ENCODE peak calls at places on chromosomes 2 and 18, in ten cellular contexts. One of them, this sample, is unnamed.

GRCh38 chr2:51420521-51420920 is 388.6 kb upstream of the NRXN1 start:
- DNase-seq in hepatocyte: no peak
- DNase-seq in CD8-positive, alpha-beta memory T cell: no peak
- DNase-seq in ovary: no peak
- DNase-seq in left lung: no peak
- DNase-seq in AG09309: no peak
- DNase-seq in effector memory CD8-positive, alpha-beta T cell: no peak
- DNase-seq in neural crest cell: no peak
- DNase-seq in stimulated activated CD4-positive, alpha-beta T cell treated with anti-CD3 and anti-CD28 coated beads, Interleukin-2, amount 100 ng/mL, for 24 hours: no peak
- DNase-seq in T-helper 1 cell: no peak
- DNase-seq in this sample: no peak

GRCh38 chr2:67645280-67646255 is 248.4 kb downstream of the ETAA1 start:
- DNase-seq in hepatocyte: no peak
- DNase-seq in ovary: no peak
- DNase-seq in neural crest cell: no peak
- DNase-seq in CD8-positive, alpha-beta memory T cell: no peak
- DNase-seq in stimulated activated CD4-positive, alpha-beta T cell treated with anti-CD3 and anti-CD28 coated beads, Interleukin-2, amount 100 ng/mL, for 24 hours: no peak
- DNase-seq in effector memory CD8-positive, alpha-beta T cell: no peak
- DNase-seq in AG09309: no peak
- DNase-seq in left lung: no peak
- DNase-seq in T-helper 1 cell: no peak
- DNase-seq in this sample: no peak

GRCh38 chr18:68480196-68480595 is 234.7 kb downstream of the TMX3 start:
- DNase-seq in hepatocyte: no peak
- DNase-seq in ovary: no peak
- DNase-seq in neural crest cell: no peak
- DNase-seq in CD8-positive, alpha-beta memory T cell: no peak
- DNase-seq in T-helper 1 cell: no peak
- DNase-seq in stimulated activated CD4-positive, alpha-beta T cell treated with anti-CD3 and anti-CD28 coated beads, Interleukin-2, amount 100 ng/mL, for 24 hours: no peak
- DNase-seq in effector memory CD8-positive, alpha-beta T cell: no peak
- DNase-seq in AG09309: no peak
- DNase-seq in left lung: no peak
- DNase-seq in this sample: no peak

GRCh38 chr2:158394453-158394852 is 62.1 kb downstream of the CCDC148 start:
- DNase-seq in neural crest cell: no peak
- DNase-seq in stimulated activated CD4-positive, alpha-beta T cell treated with anti-CD3 and anti-CD28 coated beads, Interleukin-2, amount 100 ng/mL, for 24 hours: no peak
- DNase-seq in ovary: no peak
- DNase-seq in T-helper 1 cell: no peak
- DNase-seq in AG09309: no peak
- DNase-seq in left lung: no peak
- DNase-seq in effector memory CD8-positive, alpha-beta T cell: no peak
- DNase-seq in CD8-positive, alpha-beta memory T cell: no peak
- DNase-seq in hepatocyte: peak
- DNase-seq in this sample: no peak

GRCh38 chr18:41752826-41753225 is 202.2 kb upstream of the PIK3C3 start:
- DNase-seq in ovary: no peak
- DNase-seq in effector memory CD8-positive, alpha-beta T cell: no peak
- DNase-seq in stimulated activated CD4-positive, alpha-beta T cell treated with anti-CD3 and anti-CD28 coated beads, Interleukin-2, amount 100 ng/mL, for 24 hours: no peak
- DNase-seq in left lung: no peak
- DNase-seq in hepatocyte: no peak
- DNase-seq in T-helper 1 cell: no peak
- DNase-seq in neural crest cell: no peak
- DNase-seq in CD8-positive, alpha-beta memory T cell: no peak
- DNase-seq in AG09309: no peak
- DNase-seq in this sample: no peak

GRCh38 chr2:202154613-202155281 is 81.7 kb downstream of the KIAA2012 start:
- DNase-seq in AG09309: no peak
- DNase-seq in effector memory CD8-positive, alpha-beta T cell: no peak
- DNase-seq in T-helper 1 cell: no peak
- DNase-seq in hepatocyte: no peak
- DNase-seq in left lung: no peak
- DNase-seq in CD8-positive, alpha-beta memory T cell: no peak
- DNase-seq in stimulated activated CD4-positive, alpha-beta T cell treated with anti-CD3 and anti-CD28 coated beads, Interleukin-2, amount 100 ng/mL, for 24 hours: no peak
- DNase-seq in neural crest cell: no peak
- DNase-seq in ovary: no peak
- DNase-seq in this sample: no peak

GRCh38 chr18:55833543-55833942 is 245.6 kb upstream of the TCF4 start:
- DNase-seq in hepatocyte: peak
- DNase-seq in ovary: no peak
- DNase-seq in AG09309: peak
- DNase-seq in T-helper 1 cell: no peak
- DNase-seq in CD8-positive, alpha-beta memory T cell: no peak
- DNase-seq in effector memory CD8-positive, alpha-beta T cell: no peak
- DNase-seq in stimulated activated CD4-positive, alpha-beta T cell treated with anti-CD3 and anti-CD28 coated beads, Interleukin-2, amount 100 ng/mL, for 24 hours: no peak
- DNase-seq in left lung: no peak
- DNase-seq in neural crest cell: no peak
- DNase-seq in this sample: no peak

GRCh38 chr2:233814436-233814835 is 36.3 kb downstream of the MROH2A start:
- DNase-seq in ovary: no peak
- DNase-seq in effector memory CD8-positive, alpha-beta T cell: no peak
- DNase-seq in left lung: peak
- DNase-seq in hepatocyte: no peak
- DNase-seq in AG09309: no peak
- DNase-seq in neural crest cell: no peak
- DNase-seq in CD8-positive, alpha-beta memory T cell: no peak
- DNase-seq in stimulated activated CD4-positive, alpha-beta T cell treated with anti-CD3 and anti-CD28 coated beads, Interleukin-2, amount 100 ng/mL, for 24 hours: no peak
- DNase-seq in T-helper 1 cell: no peak
- DNase-seq in this sample: peak

GRCh38 chr2:55707751-55708150 is 14.1 kb upstream of the PNPT1 start:
- DNase-seq in hepatocyte: no peak
- DNase-seq in T-helper 1 cell: no peak
- DNase-seq in stimulated activated CD4-positive, alpha-beta T cell treated with anti-CD3 and anti-CD28 coated beads, Interleukin-2, amount 100 ng/mL, for 24 hours: no peak
- DNase-seq in ovary: no peak
- DNase-seq in neural crest cell: no peak
- DNase-seq in AG09309: no peak
- DNase-seq in CD8-positive, alpha-beta memory T cell: no peak
- DNase-seq in left lung: no peak
- DNase-seq in effector memory CD8-positive, alpha-beta T cell: no peak
- DNase-seq in this sample: no peak

GRCh38 chr2:148590613-148591012 is 53.9 kb upstream of the EPC2 start:
- DNase-seq in CD8-positive, alpha-beta memory T cell: no peak
- DNase-seq in AG09309: no peak
- DNase-seq in T-helper 1 cell: no peak
- DNase-seq in left lung: no peak
- DNase-seq in hepatocyte: no peak
- DNase-seq in stimulated activated CD4-positive, alpha-beta T cell treated with anti-CD3 and anti-CD28 coated beads, Interleukin-2, amount 100 ng/mL, for 24 hours: no peak
- DNase-seq in ovary: no peak
- DNase-seq in neural crest cell: no peak
- DNase-seq in effector memory CD8-positive, alpha-beta T cell: no peak
- DNase-seq in this sample: no peak

GRCh38 chr18:75183524-75183923 is 25.4 kb downstream of the PTGR3 start:
- DNase-seq in T-helper 1 cell: no peak
- DNase-seq in ovary: no peak
- DNase-seq in neural crest cell: no peak
- DNase-seq in left lung: no peak
- DNase-seq in CD8-positive, alpha-beta memory T cell: no peak
- DNase-seq in effector memory CD8-positive, alpha-beta T cell: no peak
- DNase-seq in stimulated activated CD4-positive, alpha-beta T cell treated with anti-CD3 and anti-CD28 coated beads, Interleukin-2, amount 100 ng/mL, for 24 hours: no peak
- DNase-seq in hepatocyte: no peak
- DNase-seq in AG09309: no peak
- DNase-seq in this sample: no peak

GRCh38 chr2:169507698-169508097 is 1.8 kb upstream of the KLHL41 start:
- DNase-seq in stimulated activated CD4-positive, alpha-beta T cell treated with anti-CD3 and anti-CD28 coated beads, Interleukin-2, amount 100 ng/mL, for 24 hours: no peak
- DNase-seq in CD8-positive, alpha-beta memory T cell: no peak
- DNase-seq in AG09309: no peak
- DNase-seq in hepatocyte: peak
- DNase-seq in neural crest cell: no peak
- DNase-seq in T-helper 1 cell: no peak
- DNase-seq in left lung: no peak
- DNase-seq in effector memory CD8-positive, alpha-beta T cell: no peak
- DNase-seq in ovary: no peak
- DNase-seq in this sample: no peak

GRCh38 chr2:222088561-222088960 is 210.2 kb downstream of the PAX3 start:
- DNase-seq in stimulated activated CD4-positive, alpha-beta T cell treated with anti-CD3 and anti-CD28 coated beads, Interleukin-2, amount 100 ng/mL, for 24 hours: no peak
- DNase-seq in effector memory CD8-positive, alpha-beta T cell: no peak
- DNase-seq in AG09309: no peak
- DNase-seq in hepatocyte: no peak
- DNase-seq in ovary: no peak
- DNase-seq in CD8-positive, alpha-beta memory T cell: no peak
- DNase-seq in neural crest cell: no peak
- DNase-seq in T-helper 1 cell: no peak
- DNase-seq in left lung: no peak
- DNase-seq in this sample: no peak

GRCh38 chr2:232009639-232010274 is 48.2 kb downstream of the DIS3L2 start:
- DNase-seq in left lung: no peak
- DNase-seq in CD8-positive, alpha-beta memory T cell: no peak
- DNase-seq in AG09309: no peak
- DNase-seq in stimulated activated CD4-positive, alpha-beta T cell treated with anti-CD3 and anti-CD28 coated beads, Interleukin-2, amount 100 ng/mL, for 24 hours: no peak
- DNase-seq in hepatocyte: no peak
- DNase-seq in neural crest cell: no peak
- DNase-seq in ovary: no peak
- DNase-seq in effector memory CD8-positive, alpha-beta T cell: no peak
- DNase-seq in T-helper 1 cell: no peak
- DNase-seq in this sample: no peak

GRCh38 chr2:223585691-223586090 is 16.5 kb downstream of the SCG2 start:
- DNase-seq in hepatocyte: peak
- DNase-seq in effector memory CD8-positive, alpha-beta T cell: no peak
- DNase-seq in neural crest cell: no peak
- DNase-seq in CD8-positive, alpha-beta memory T cell: no peak
- DNase-seq in stimulated activated CD4-positive, alpha-beta T cell treated with anti-CD3 and anti-CD28 coated beads, Interleukin-2, amount 100 ng/mL, for 24 hours: no peak
- DNase-seq in AG09309: no peak
- DNase-seq in left lung: no peak
- DNase-seq in T-helper 1 cell: no peak
- DNase-seq in ovary: no peak
- DNase-seq in this sample: no peak

GRCh38 chr2:189674374-189675112 is at the start of gene ANKAR:
- DNase-seq in neural crest cell: peak
- DNase-seq in ovary: peak
- DNase-seq in AG09309: peak
- DNase-seq in effector memory CD8-positive, alpha-beta T cell: peak
- DNase-seq in stimulated activated CD4-positive, alpha-beta T cell treated with anti-CD3 and anti-CD28 coated beads, Interleukin-2, amount 100 ng/mL, for 24 hours: peak
- DNase-seq in T-helper 1 cell: peak
- DNase-seq in hepatocyte: peak
- DNase-seq in left lung: peak
- DNase-seq in CD8-positive, alpha-beta memory T cell: peak
- DNase-seq in this sample: peak

GRCh38 chr2:94874277-94874997 is 3.2 kb downstream of the TEKT4 start:
- DNase-seq in AG09309: no peak
- DNase-seq in T-helper 1 cell: peak
- DNase-seq in CD8-positive, alpha-beta memory T cell: peak
- DNase-seq in left lung: no peak
- DNase-seq in ovary: no peak
- DNase-seq in stimulated activated CD4-positive, alpha-beta T cell treated with anti-CD3 and anti-CD28 coated beads, Interleukin-2, amount 100 ng/mL, for 24 hours: peak
- DNase-seq in neural crest cell: peak
- DNase-seq in effector memory CD8-positive, alpha-beta T cell: peak
- DNase-seq in hepatocyte: no peak
- DNase-seq in this sample: no peak

GRCh38 chr2:37653805-37654378 is 17.6 kb downstream of the CDC42EP3 start:
- DNase-seq in left lung: peak
- DNase-seq in CD8-positive, alpha-beta memory T cell: no peak
- DNase-seq in ovary: no peak
- DNase-seq in effector memory CD8-positive, alpha-beta T cell: no peak
- DNase-seq in neural crest cell: no peak
- DNase-seq in AG09309: no peak
- DNase-seq in stimulated activated CD4-positive, alpha-beta T cell treated with anti-CD3 and anti-CD28 coated beads, Interleukin-2, amount 100 ng/mL, for 24 hours: no peak
- DNase-seq in T-helper 1 cell: no peak
- DNase-seq in hepatocyte: no peak
- DNase-seq in this sample: peak

GRCh38 chr2:155099784-155100183 is 401.3 kb downstream of the KCNJ3 start:
- DNase-seq in effector memory CD8-positive, alpha-beta T cell: no peak
- DNase-seq in left lung: no peak
- DNase-seq in AG09309: no peak
- DNase-seq in hepatocyte: peak
- DNase-seq in stimulated activated CD4-positive, alpha-beta T cell treated with anti-CD3 and anti-CD28 coated beads, Interleukin-2, amount 100 ng/mL, for 24 hours: no peak
- DNase-seq in neural crest cell: no peak
- DNase-seq in CD8-positive, alpha-beta memory T cell: no peak
- DNase-seq in T-helper 1 cell: no peak
- DNase-seq in ovary: no peak
- DNase-seq in this sample: no peak

GRCh38 chr18:9218052-9218451 is 81.5 kb downstream of the ANKRD12 start:
- DNase-seq in stimulated activated CD4-positive, alpha-beta T cell treated with anti-CD3 and anti-CD28 coated beads, Interleukin-2, amount 100 ng/mL, for 24 hours: no peak
- DNase-seq in effector memory CD8-positive, alpha-beta T cell: no peak
- DNase-seq in T-helper 1 cell: no peak
- DNase-seq in hepatocyte: no peak
- DNase-seq in neural crest cell: no peak
- DNase-seq in left lung: no peak
- DNase-seq in AG09309: no peak
- DNase-seq in CD8-positive, alpha-beta memory T cell: no peak
- DNase-seq in ovary: no peak
- DNase-seq in this sample: no peak

GRCh38 chr2:221060335-221060734 is 511.8 kb downstream of the EPHA4 start:
- DNase-seq in left lung: no peak
- DNase-seq in hepatocyte: no peak
- DNase-seq in CD8-positive, alpha-beta memory T cell: no peak
- DNase-seq in effector memory CD8-positive, alpha-beta T cell: no peak
- DNase-seq in stimulated activated CD4-positive, alpha-beta T cell treated with anti-CD3 and anti-CD28 coated beads, Interleukin-2, amount 100 ng/mL, for 24 hours: no peak
- DNase-seq in ovary: no peak
- DNase-seq in AG09309: peak
- DNase-seq in neural crest cell: no peak
- DNase-seq in T-helper 1 cell: no peak
- DNase-seq in this sample: no peak

GRCh38 chr2:152415231-152415642 is 80.3 kb downstream of the FMNL2 start:
- DNase-seq in CD8-positive, alpha-beta memory T cell: no peak
- DNase-seq in effector memory CD8-positive, alpha-beta T cell: no peak
- DNase-seq in left lung: no peak
- DNase-seq in stimulated activated CD4-positive, alpha-beta T cell treated with anti-CD3 and anti-CD28 coated beads, Interleukin-2, amount 100 ng/mL, for 24 hours: peak
- DNase-seq in AG09309: no peak
- DNase-seq in neural crest cell: no peak
- DNase-seq in T-helper 1 cell: no peak
- DNase-seq in ovary: no peak
- DNase-seq in hepatocyte: peak
- DNase-seq in this sample: no peak

GRCh38 chr18:74645717-74646116 is 48.0 kb downstream of the ZNF407 start:
- DNase-seq in CD8-positive, alpha-beta memory T cell: no peak
- DNase-seq in stimulated activated CD4-positive, alpha-beta T cell treated with anti-CD3 and anti-CD28 coated beads, Interleukin-2, amount 100 ng/mL, for 24 hours: no peak
- DNase-seq in AG09309: no peak
- DNase-seq in ovary: no peak
- DNase-seq in hepatocyte: no peak
- DNase-seq in left lung: no peak
- DNase-seq in neural crest cell: no peak
- DNase-seq in T-helper 1 cell: no peak
- DNase-seq in effector memory CD8-positive, alpha-beta T cell: no peak
- DNase-seq in this sample: no peak

GRCh38 chr2:240797500-240797895 is 22.5 kb downstream of the KIF1A start:
- DNase-seq in AG09309: no peak
- DNase-seq in ovary: no peak
- DNase-seq in T-helper 1 cell: no peak
- DNase-seq in effector memory CD8-positive, alpha-beta T cell: no peak
- DNase-seq in neural crest cell: no peak
- DNase-seq in left lung: peak
- DNase-seq in hepatocyte: no peak
- DNase-seq in stimulated activated CD4-positive, alpha-beta T cell treated with anti-CD3 and anti-CD28 coated beads, Interleukin-2, amount 100 ng/mL, for 24 hours: no peak
- DNase-seq in CD8-positive, alpha-beta memory T cell: no peak
- DNase-seq in this sample: no peak

GRCh38 chr18:69528439-69528838 is 127.8 kb downstream of the DOK6 start:
- DNase-seq in left lung: no peak
- DNase-seq in T-helper 1 cell: no peak
- DNase-seq in CD8-positive, alpha-beta memory T cell: no peak
- DNase-seq in ovary: no peak
- DNase-seq in stimulated activated CD4-positive, alpha-beta T cell treated with anti-CD3 and anti-CD28 coated beads, Interleukin-2, amount 100 ng/mL, for 24 hours: no peak
- DNase-seq in effector memory CD8-positive, alpha-beta T cell: no peak
- DNase-seq in hepatocyte: no peak
- DNase-seq in AG09309: no peak
- DNase-seq in neural crest cell: no peak
- DNase-seq in this sample: no peak

GRCh38 chr2:230735884-230736283 is 23.2 kb downstream of the CAB39 start:
- DNase-seq in AG09309: no peak
- DNase-seq in hepatocyte: no peak
- DNase-seq in T-helper 1 cell: no peak
- DNase-seq in neural crest cell: no peak
- DNase-seq in stimulated activated CD4-positive, alpha-beta T cell treated with anti-CD3 and anti-CD28 coated beads, Interleukin-2, amount 100 ng/mL, for 24 hours: no peak
- DNase-seq in CD8-positive, alpha-beta memory T cell: no peak
- DNase-seq in left lung: no peak
- DNase-seq in ovary: no peak
- DNase-seq in effector memory CD8-positive, alpha-beta T cell: no peak
- DNase-seq in this sample: no peak

GRCh38 chr2:14722919-14723559 is 90.5 kb downstream of the LRATD1 start:
- DNase-seq in ovary: no peak
- DNase-seq in AG09309: no peak
- DNase-seq in effector memory CD8-positive, alpha-beta T cell: no peak
- DNase-seq in stimulated activated CD4-positive, alpha-beta T cell treated with anti-CD3 and anti-CD28 coated beads, Interleukin-2, amount 100 ng/mL, for 24 hours: no peak
- DNase-seq in T-helper 1 cell: no peak
- DNase-seq in CD8-positive, alpha-beta memory T cell: no peak
- DNase-seq in hepatocyte: no peak
- DNase-seq in left lung: no peak
- DNase-seq in neural crest cell: no peak
- DNase-seq in this sample: no peak

GRCh38 chr2:176001281-176001902 is 675 bp downstream of the LNPK start:
- DNase-seq in T-helper 1 cell: peak
- DNase-seq in neural crest cell: peak
- DNase-seq in stimulated activated CD4-positive, alpha-beta T cell treated with anti-CD3 and anti-CD28 coated beads, Interleukin-2, amount 100 ng/mL, for 24 hours: peak
- DNase-seq in hepatocyte: peak
- DNase-seq in CD8-positive, alpha-beta memory T cell: peak
- DNase-seq in effector memory CD8-positive, alpha-beta T cell: peak
- DNase-seq in ovary: peak
- DNase-seq in left lung: peak
- DNase-seq in AG09309: peak
- DNase-seq in this sample: peak

This sample was measured in aorta.